ENCODE peak calls at places on chromosomes 11 and 22, in four cellular contexts. One of them, this sample, is unnamed.

GRCh38 chr11:32426819-32427615 is 8.3 kb downstream of the WT1 start:
- DNase-seq in left ventricle myocardium inferior: peak; percentile 63
- DNase-seq in GM06990: no peak
- DNase-seq in psoas muscle: no peak
- DNase-seq in this sample: no peak

GRCh38 chr11:121488641-121489040 is 35.9 kb upstream of the SORL1-AS1 start:
- DNase-seq in left ventricle myocardium inferior: no peak
- DNase-seq in GM06990: no peak
- DNase-seq in psoas muscle: no peak
- DNase-seq in this sample: no peak

GRCh38 chr11:78195917-78196545 is 7.3 kb downstream of the USP35 start:
- DNase-seq in left ventricle myocardium inferior: no peak
- DNase-seq in GM06990: no peak
- DNase-seq in psoas muscle: no peak
- DNase-seq in this sample: no peak

GRCh38 chr11:61339490-61339878 is 6.5 kb downstream of the TKFC start:
- DNase-seq in left ventricle myocardium inferior: no peak
- DNase-seq in GM06990: no peak
- DNase-seq in psoas muscle: no peak
- DNase-seq in this sample: no peak

GRCh38 chr11:13984616-13985474 is 22.3 kb downstream of the SPON1 start:
- DNase-seq in left ventricle myocardium inferior: no peak
- DNase-seq in GM06990: no peak
- DNase-seq in psoas muscle: no peak
- DNase-seq in this sample: no peak

GRCh38 chr22:32839776-32840571 is 38.5 kb downstream of the TIMP3 start:
- DNase-seq in left ventricle myocardium inferior: peak; percentile 44
- DNase-seq in GM06990: no peak
- DNase-seq in psoas muscle: no peak
- DNase-seq in this sample: peak; percentile 56

GRCh38 chr11:121881806-121882205 is 234.2 kb downstream of the BLID start:
- DNase-seq in left ventricle myocardium inferior: no peak
- DNase-seq in GM06990: no peak
- DNase-seq in psoas muscle: no peak
- DNase-seq in this sample: peak; percentile 87

GRCh38 chr11:15828241-15828903 is 528.0 kb downstream of the SOX6 start:
- DNase-seq in left ventricle myocardium inferior: no peak
- DNase-seq in GM06990: no peak
- DNase-seq in psoas muscle: no peak
- DNase-seq in this sample: no peak

GRCh38 chr11:108824601-108825000 is 159.7 kb downstream of the DDX10 start:
- DNase-seq in left ventricle myocardium inferior: no peak
- DNase-seq in GM06990: no peak
- DNase-seq in psoas muscle: no peak
- DNase-seq in this sample: peak; percentile 51

GRCh38 chr11:134466909-134467567 is 55.0 kb upstream of the B3GAT1 start:
- DNase-seq in left ventricle myocardium inferior: no peak
- DNase-seq in GM06990: no peak
- DNase-seq in psoas muscle: no peak
- DNase-seq in this sample: no peak

GRCh38 chr22:49704345-49705215 is 123.1 kb downstream of the BRD1 start:
- DNase-seq in left ventricle myocardium inferior: no peak
- DNase-seq in GM06990: no peak
- DNase-seq in psoas muscle: no peak
- DNase-seq in this sample: no peak

GRCh38 chr11:114183041-114183511 is 113.1 kb upstream of the NNMT start:
- DNase-seq in left ventricle myocardium inferior: no peak
- DNase-seq in GM06990: no peak
- DNase-seq in psoas muscle: peak; percentile 43
- DNase-seq in this sample: no peak

GRCh38 chr11:1382831-1383607 is 6.7 kb upstream of the BRSK2 start:
- DNase-seq in left ventricle myocardium inferior: peak; percentile 81
- DNase-seq in GM06990: peak; percentile 83
- DNase-seq in psoas muscle: peak; percentile 80
- DNase-seq in this sample: peak; percentile 65
- H3K4me3 ChIP-seq in left ventricle myocardium inferior: peak overlapping the region; percentile 68
- H3K4me3 ChIP-seq in GM06990: peak overlapping the region; percentile 62
- H3K4me3 ChIP-seq in psoas muscle: peak overlapping the region; percentile 63
- H3K4me3 ChIP-seq in this sample: peak overlapping the region; percentile 60

GRCh38 chr11:87315229-87315628 is 277.5 kb downstream of the TMEM135 start:
- DNase-seq in left ventricle myocardium inferior: no peak
- DNase-seq in GM06990: no peak
- DNase-seq in psoas muscle: no peak
- DNase-seq in this sample: no peak
- H3K4me3 ChIP-seq in left ventricle myocardium inferior: no peak overlapping the region
- H3K4me3 ChIP-seq in GM06990: no peak overlapping the region
- H3K4me3 ChIP-seq in psoas muscle: no peak overlapping the region
- H3K4me3 ChIP-seq in this sample: no peak overlapping the region

DNA sequence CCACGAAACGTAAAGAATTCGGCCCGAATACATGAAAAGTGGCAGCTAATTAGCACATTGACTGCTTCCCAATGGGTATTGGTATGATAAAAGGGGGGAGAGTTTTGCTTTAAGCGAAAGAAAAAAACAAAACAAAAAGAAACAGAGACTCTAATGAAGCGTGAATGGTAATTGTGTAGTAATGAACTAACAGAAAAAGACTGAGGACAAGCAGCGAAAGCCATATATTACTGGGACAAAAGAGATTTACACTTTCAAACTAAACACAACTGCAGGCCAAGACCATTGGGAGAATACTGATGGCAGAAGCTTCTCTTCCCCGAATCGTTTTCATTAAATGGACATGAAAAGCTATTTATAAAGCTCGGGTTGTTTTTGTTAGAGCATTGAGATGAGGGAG is 2.5 kb downstream of the DBX1 start:
- DNase-seq in left ventricle myocardium inferior: no peak
- DNase-seq in GM06990: no peak
- DNase-seq in psoas muscle: no peak
- DNase-seq in this sample: no peak
- H3K4me3 ChIP-seq in left ventricle myocardium inferior: no peak overlapping the region
- H3K4me3 ChIP-seq in GM06990: no peak overlapping the region
- H3K4me3 ChIP-seq in psoas muscle: no peak overlapping the region
- H3K4me3 ChIP-seq in this sample: no peak overlapping the region

DNA sequence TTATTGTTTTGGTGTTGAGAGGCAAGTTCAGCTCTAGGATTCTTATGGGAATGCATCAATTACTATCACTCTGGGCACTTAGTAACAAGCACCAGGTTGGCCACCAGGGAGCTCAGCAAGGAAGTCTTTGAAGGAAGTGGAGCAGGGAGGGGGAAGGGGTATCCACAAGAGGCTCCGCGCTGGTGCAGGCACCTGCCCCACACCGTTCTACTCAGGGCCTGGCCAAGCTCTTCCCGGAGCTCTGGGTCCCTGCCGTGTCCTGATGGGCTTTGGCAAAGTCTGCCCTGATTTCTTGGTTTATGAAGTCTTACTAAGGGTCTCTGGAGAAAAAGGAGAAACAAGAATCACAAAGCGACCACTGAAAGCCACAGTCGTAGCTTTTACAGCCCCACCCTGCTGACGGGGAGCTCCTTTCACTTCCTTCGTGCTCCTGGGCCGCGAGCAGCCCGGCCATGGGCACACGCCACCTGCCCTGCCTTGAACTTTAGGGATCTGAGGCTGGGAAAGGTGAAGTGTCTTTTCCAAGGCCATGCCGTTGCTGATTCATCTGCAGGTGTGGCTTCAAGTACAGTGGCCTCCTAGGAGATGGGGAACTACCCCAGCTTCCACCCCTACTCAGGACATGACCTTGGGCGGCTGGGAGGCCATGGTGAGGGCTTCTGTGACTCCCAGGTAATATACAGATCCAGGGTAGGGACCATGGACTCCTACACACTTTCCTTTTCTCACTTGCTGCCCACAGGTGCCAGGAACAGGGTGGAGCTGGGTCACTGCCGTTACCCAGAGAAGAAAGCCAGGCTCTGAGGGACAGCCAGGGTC is 15.9 kb upstream of the LRRC32 start:
- DNase-seq in left ventricle myocardium inferior: no peak
- DNase-seq in GM06990: peak; percentile 57
- DNase-seq in psoas muscle: no peak
- DNase-seq in this sample: no peak
- H3K4me3 ChIP-seq in left ventricle myocardium inferior: no peak overlapping the region
- H3K4me3 ChIP-seq in GM06990: no peak overlapping the region
- H3K4me3 ChIP-seq in psoas muscle: no peak overlapping the region
- H3K4me3 ChIP-seq in this sample: no peak overlapping the region

GRCh38 chr22:45977003-45977395 is at the start of gene WNT7B:
- DNase-seq in left ventricle myocardium inferior: no peak
- DNase-seq in GM06990: no peak
- DNase-seq in psoas muscle: no peak
- DNase-seq in this sample: no peak
- H3K4me3 ChIP-seq in left ventricle myocardium inferior: peak within 1 kb of the TSS; percentile 75
- H3K4me3 ChIP-seq in GM06990: peak within 1 kb of the TSS; percentile 10
- H3K4me3 ChIP-seq in psoas muscle: peak within 1 kb of the TSS; percentile 41
- H3K4me3 ChIP-seq in this sample: no peak within 1 kb of the TSS

DNA sequence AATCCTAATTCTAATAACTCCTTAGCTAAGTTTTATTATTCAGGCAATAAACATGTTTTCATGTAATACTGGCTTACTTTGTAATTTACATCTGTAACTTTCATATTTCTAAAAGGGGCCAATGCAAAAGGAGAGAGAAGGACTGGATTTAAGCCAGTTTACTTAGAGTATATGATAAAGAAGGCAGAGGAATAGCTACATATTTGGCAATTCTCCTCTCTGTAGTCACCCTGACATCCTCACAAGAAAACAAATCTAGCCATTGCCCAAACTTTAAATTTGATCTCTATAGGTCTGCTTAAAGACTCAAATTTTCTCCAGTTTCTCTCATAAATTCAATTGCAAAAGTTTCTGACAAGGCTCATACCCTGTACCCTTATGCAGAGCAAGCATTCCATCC is 2.1 kb downstream of the FIBIN start:
- DNase-seq in left ventricle myocardium inferior: no peak
- DNase-seq in GM06990: no peak
- DNase-seq in psoas muscle: no peak
- DNase-seq in this sample: peak; percentile 48
- H3K4me3 ChIP-seq in left ventricle myocardium inferior: peak overlapping the region; percentile 67
- H3K4me3 ChIP-seq in GM06990: no peak overlapping the region
- H3K4me3 ChIP-seq in psoas muscle: peak overlapping the region; percentile 66
- H3K4me3 ChIP-seq in this sample: peak overlapping the region; percentile 73

DNA sequence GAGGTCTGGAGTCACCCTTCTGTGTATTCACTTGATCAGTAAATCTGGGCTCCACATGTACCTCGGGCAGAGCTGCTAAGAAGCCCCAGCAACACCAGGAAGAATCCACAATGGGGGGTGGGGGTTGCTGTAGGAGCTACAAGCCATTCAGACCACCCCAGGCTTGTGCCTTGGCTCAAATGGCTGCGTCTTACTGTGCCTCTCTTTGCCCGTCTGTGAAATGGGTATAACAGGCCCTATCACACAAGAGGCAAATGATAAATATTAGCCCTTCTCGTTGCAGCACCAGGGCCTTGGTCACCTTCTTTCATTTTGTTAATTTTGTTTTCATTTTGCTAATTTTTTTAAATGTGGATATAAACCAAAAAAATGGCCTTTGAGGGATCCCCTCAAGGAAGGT is 284.2 kb downstream of the MN1 start:
- DNase-seq in left ventricle myocardium inferior: no peak
- DNase-seq in GM06990: no peak
- DNase-seq in psoas muscle: no peak
- DNase-seq in this sample: no peak
- H3K4me3 ChIP-seq in left ventricle myocardium inferior: no peak overlapping the region
- H3K4me3 ChIP-seq in GM06990: no peak overlapping the region
- H3K4me3 ChIP-seq in psoas muscle: no peak overlapping the region
- H3K4me3 ChIP-seq in this sample: no peak overlapping the region

DNA sequence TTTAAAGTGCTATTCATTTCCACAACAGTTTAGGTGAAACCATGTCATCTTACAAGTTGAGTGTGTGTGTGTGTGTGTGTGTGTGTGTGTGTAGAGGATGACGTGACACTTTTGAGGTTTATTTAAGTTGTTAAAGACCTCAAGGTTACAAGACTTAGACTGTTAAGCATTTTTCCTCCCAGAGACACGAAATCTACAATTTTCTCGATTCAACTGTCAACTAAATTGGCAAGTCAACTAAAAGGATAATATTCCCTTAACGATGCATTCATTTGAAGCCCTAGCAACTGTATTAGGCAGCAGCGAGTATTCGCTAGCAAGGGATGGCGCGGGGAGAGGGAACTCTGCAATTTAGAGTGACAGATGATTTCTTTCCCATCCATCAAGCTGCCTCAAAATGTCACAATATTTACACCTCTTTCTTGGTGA is 17.6 kb upstream of the BDNF start:
- DNase-seq in left ventricle myocardium inferior: no peak
- DNase-seq in GM06990: no peak
- DNase-seq in psoas muscle: no peak
- DNase-seq in this sample: peak; percentile 41
- H3K4me3 ChIP-seq in left ventricle myocardium inferior: peak overlapping the region; percentile 70
- H3K4me3 ChIP-seq in GM06990: no peak overlapping the region
- H3K4me3 ChIP-seq in psoas muscle: peak overlapping the region; percentile 55
- H3K4me3 ChIP-seq in this sample: peak overlapping the region; percentile 69